ENCODE peak calls at places on chromosomes 3 and 15, in seven cellular contexts. One of them, this sample, is unnamed. For H3K4me1, the result is how much of the 10 kb centered on the place peaks cover.

GRCh38 chr15:56759450-56759845 is 26.1 kb upstream of the ZNF280D start:
- DNase-seq in mesendoderm: no peak
- DNase-seq in trophoblast cell: no peak
- DNase-seq in IMR-90: peak
- DNase-seq in H1: no peak
- DNase-seq in H9: no peak
- DNase-seq in mesenchymal stem cell: peak
- DNase-seq in this sample: no peak

GRCh38 chr3:22555753-22556152 is 647.4 kb upstream of the UBE2E2 start:
- DNase-seq in mesendoderm: no peak
- DNase-seq in mesenchymal stem cell: no peak
- DNase-seq in trophoblast cell: no peak
- DNase-seq in H1: no peak
- DNase-seq in IMR-90: no peak
- DNase-seq in H9: no peak
- DNase-seq in this sample: no peak

GRCh38 chr3:52990637-52991036 is 55.2 kb downstream of the SFMBT1 start:
- DNase-seq in mesenchymal stem cell: no peak
- DNase-seq in trophoblast cell: no peak
- DNase-seq in mesendoderm: no peak
- DNase-seq in IMR-90: no peak
- DNase-seq in H9: no peak
- DNase-seq in H1: no peak
- DNase-seq in this sample: no peak

GRCh38 chr3:168096210-168096795 is 579 bp upstream of the GOLIM4 start:
- DNase-seq in mesendoderm: peak
- DNase-seq in H1: no peak
- DNase-seq in H9: peak
- DNase-seq in IMR-90: peak
- DNase-seq in trophoblast cell: no peak
- DNase-seq in mesenchymal stem cell: peak
- DNase-seq in this sample: peak

GRCh38 chr3:43759297-43759782 is 68.6 kb downstream of the ABHD5 start:
- DNase-seq in H9: no peak
- DNase-seq in mesenchymal stem cell: peak
- DNase-seq in IMR-90: peak
- DNase-seq in trophoblast cell: peak
- DNase-seq in H1: no peak
- DNase-seq in mesendoderm: peak
- DNase-seq in this sample: no peak

GRCh38 chr15:58517682-58518525 is 86.1 kb downstream of the LIPC start:
- DNase-seq in H1: no peak
- DNase-seq in trophoblast cell: no peak
- DNase-seq in mesendoderm: no peak
- DNase-seq in H9: no peak
- DNase-seq in IMR-90: no peak
- DNase-seq in mesenchymal stem cell: no peak
- DNase-seq in this sample: no peak

GRCh38 chr3:15204005-15204404 is 2.0 kb upstream of the CAPN7 start:
- DNase-seq in IMR-90: peak
- DNase-seq in trophoblast cell: peak
- DNase-seq in mesenchymal stem cell: peak
- DNase-seq in H9: no peak
- DNase-seq in mesendoderm: peak
- DNase-seq in H1: no peak
- DNase-seq in this sample: no peak

GRCh38 chr15:85312486-85312885 is 67.9 kb upstream of the AKAP13 start:
- DNase-seq in H9: no peak
- DNase-seq in H1: no peak
- DNase-seq in trophoblast cell: peak
- DNase-seq in IMR-90: peak
- DNase-seq in mesendoderm: peak
- DNase-seq in mesenchymal stem cell: peak
- DNase-seq in this sample: no peak

GRCh38 chr3:15409239-15409638 is 18.1 kb downstream of the METTL6 start:
- DNase-seq in IMR-90: no peak
- DNase-seq in mesendoderm: no peak
- DNase-seq in mesenchymal stem cell: peak
- DNase-seq in trophoblast cell: peak
- DNase-seq in H1: no peak
- DNase-seq in H9: no peak
- DNase-seq in this sample: no peak

GRCh38 chr3:37458162-37458895 is 283.9 kb upstream of the LRRFIP2 start:
- DNase-seq in mesendoderm: peak
- DNase-seq in H9: no peak
- DNase-seq in trophoblast cell: no peak
- DNase-seq in IMR-90: no peak
- DNase-seq in H1: no peak
- DNase-seq in mesenchymal stem cell: no peak
- DNase-seq in this sample: no peak

GRCh38 chr3:133887951-133888703 is 7.6 kb downstream of the RAB6B start:
- DNase-seq in H9: no peak
- DNase-seq in H1: peak
- DNase-seq in trophoblast cell: peak
- DNase-seq in IMR-90: no peak
- DNase-seq in mesenchymal stem cell: no peak
- DNase-seq in mesendoderm: no peak
- DNase-seq in this sample: no peak

GRCh38 chr3:101026881-101027678 is 33.9 kb upstream of the ABI3BP start:
- DNase-seq in trophoblast cell: no peak
- DNase-seq in H1: no peak
- DNase-seq in mesendoderm: no peak
- DNase-seq in H9: no peak
- DNase-seq in mesenchymal stem cell: no peak
- DNase-seq in IMR-90: no peak
- DNase-seq in this sample: no peak

GRCh38 chr15:66650433-66650832 is 51.6 kb upstream of the SMAD6 start:
- DNase-seq in H1: no peak
- DNase-seq in trophoblast cell: peak
- DNase-seq in mesendoderm: no peak
- DNase-seq in H9: no peak
- DNase-seq in IMR-90: no peak
- DNase-seq in mesenchymal stem cell: peak
- DNase-seq in this sample: no peak

GRCh38 chr3:178152010-178152409 is 384.2 kb upstream of the KCNMB2 start:
- DNase-seq in H9: no peak
- DNase-seq in mesenchymal stem cell: no peak
- DNase-seq in trophoblast cell: no peak
- DNase-seq in IMR-90: no peak
- DNase-seq in H1: no peak
- DNase-seq in mesendoderm: no peak
- DNase-seq in this sample: no peak

GRCh38 chr3:183967693-183968092 is 50.0 kb downstream of the ABCC5 start:
- DNase-seq in mesenchymal stem cell: no peak
- DNase-seq in mesendoderm: peak
- DNase-seq in IMR-90: no peak
- DNase-seq in H9: no peak
- DNase-seq in H1: no peak
- DNase-seq in trophoblast cell: peak
- DNase-seq in this sample: no peak

GRCh38 chr3:155504682-155505081 is 211.2 kb upstream of the STRIT1 start:
- DNase-seq in H9: no peak
- DNase-seq in mesenchymal stem cell: no peak
- DNase-seq in trophoblast cell: no peak
- DNase-seq in IMR-90: no peak
- DNase-seq in H1: no peak
- DNase-seq in mesendoderm: no peak
- DNase-seq in this sample: no peak

GRCh38 chr3:16606398-16606797 is 1.2 kb upstream of the DAZL start:
- DNase-seq in H1: no peak
- DNase-seq in mesendoderm: peak
- DNase-seq in H9: no peak
- DNase-seq in IMR-90: no peak
- DNase-seq in trophoblast cell: peak
- DNase-seq in mesenchymal stem cell: no peak
- DNase-seq in this sample: no peak

GRCh38 chr15:63134245-63134644 is 12.6 kb downstream of the LACTB start:
- DNase-seq in H1: no peak
- DNase-seq in mesendoderm: no peak
- DNase-seq in H9: no peak
- DNase-seq in IMR-90: no peak
- DNase-seq in mesenchymal stem cell: no peak
- DNase-seq in trophoblast cell: no peak
- DNase-seq in this sample: no peak

GRCh38 chr3:66527253-66527652 is 26.4 kb upstream of the LRIG1 start:
- DNase-seq in mesenchymal stem cell: no peak
- DNase-seq in IMR-90: no peak
- DNase-seq in trophoblast cell: no peak
- DNase-seq in H1: no peak
- DNase-seq in H9: no peak
- DNase-seq in mesendoderm: no peak
- DNase-seq in this sample: no peak

GRCh38 chr3:34183581-34184313 is 385.3 kb downstream of the PDCD6IP start:
- DNase-seq in mesendoderm: no peak
- DNase-seq in mesenchymal stem cell: no peak
- DNase-seq in H9: no peak
- DNase-seq in IMR-90: no peak
- DNase-seq in H1: no peak
- DNase-seq in trophoblast cell: no peak
- DNase-seq in this sample: no peak

GRCh38 chr15:85543741-85544155 is 163.3 kb downstream of the AKAP13 start:
- DNase-seq in H9: peak
- DNase-seq in H1: peak
- DNase-seq in trophoblast cell: no peak
- DNase-seq in IMR-90: no peak
- DNase-seq in mesenchymal stem cell: no peak
- DNase-seq in mesendoderm: peak
- DNase-seq in this sample: no peak

GRCh38 chr15:59801649-59802048 is 112.5 kb upstream of the BNIP2 start:
- DNase-seq in mesenchymal stem cell: no peak
- DNase-seq in H1: no peak
- DNase-seq in H9: no peak
- DNase-seq in IMR-90: no peak
- DNase-seq in mesendoderm: peak
- DNase-seq in trophoblast cell: no peak
- DNase-seq in this sample: no peak

GRCh38 chr3:45942051-45942825 is 1.0 kb upstream of the CXCR6 start:
- DNase-seq in mesenchymal stem cell: peak
- DNase-seq in H1: no peak
- DNase-seq in H9: no peak
- DNase-seq in trophoblast cell: peak
- DNase-seq in IMR-90: no peak
- DNase-seq in mesendoderm: no peak
- DNase-seq in this sample: no peak
- H2BK5ac ChIP-seq in mesenchymal stem cell: no peak
- H2BK5ac ChIP-seq in H1: no peak
- H2BK5ac ChIP-seq in H9: no peak
- H2BK5ac ChIP-seq in trophoblast cell: peak
- H2BK5ac ChIP-seq in IMR-90: no peak
- H2BK5ac ChIP-seq in mesendoderm: no peak
- H2BK5ac ChIP-seq in this sample: no peak

GRCh38 chr3:138196023-138196422 is 8.9 kb downstream of the ARMC8 start:
- DNase-seq in H1: no peak
- DNase-seq in mesendoderm: no peak
- DNase-seq in IMR-90: no peak
- DNase-seq in mesenchymal stem cell: no peak
- DNase-seq in trophoblast cell: no peak
- DNase-seq in H9: no peak
- DNase-seq in this sample: no peak

GRCh38 chr3:138197058-138197457 is 10.0 kb downstream of the ARMC8 start:
- DNase-seq in mesendoderm: peak
- DNase-seq in mesenchymal stem cell: peak
- DNase-seq in IMR-90: peak
- DNase-seq in trophoblast cell: peak
- DNase-seq in H9: peak
- DNase-seq in H1: no peak
- DNase-seq in this sample: no peak

GRCh38 chr3:138202945-138203701 is 16.0 kb downstream of the ARMC8 start:
- DNase-seq in IMR-90: no peak
- DNase-seq in mesenchymal stem cell: no peak
- DNase-seq in H1: no peak
- DNase-seq in mesendoderm: peak
- DNase-seq in trophoblast cell: no peak
- DNase-seq in H9: no peak
- DNase-seq in this sample: no peak

GRCh38 chr3:138197545-138197944 is 10.4 kb downstream of the ARMC8 start:
- DNase-seq in H1: no peak
- DNase-seq in mesendoderm: no peak
- DNase-seq in IMR-90: no peak
- DNase-seq in mesenchymal stem cell: no peak
- DNase-seq in H9: no peak
- DNase-seq in trophoblast cell: no peak
- DNase-seq in this sample: no peak

GRCh38 chr3:138199847-138200246 is 12.7 kb downstream of the ARMC8 start:
- DNase-seq in mesenchymal stem cell: no peak
- DNase-seq in IMR-90: no peak
- DNase-seq in H9: no peak
- DNase-seq in H1: no peak
- DNase-seq in mesendoderm: no peak
- DNase-seq in trophoblast cell: no peak
- DNase-seq in this sample: no peak
- H3K4me1 ChIP-seq in mesenchymal stem cell: under half
- H3K4me1 ChIP-seq in IMR-90: under half
- H3K4me1 ChIP-seq in H9: under half
- H3K4me1 ChIP-seq in H1: under half
- H3K4me1 ChIP-seq in mesendoderm: under half
- H3K4me1 ChIP-seq in trophoblast cell: under half
- H3K4me1 ChIP-seq in this sample: under half

DNA sequence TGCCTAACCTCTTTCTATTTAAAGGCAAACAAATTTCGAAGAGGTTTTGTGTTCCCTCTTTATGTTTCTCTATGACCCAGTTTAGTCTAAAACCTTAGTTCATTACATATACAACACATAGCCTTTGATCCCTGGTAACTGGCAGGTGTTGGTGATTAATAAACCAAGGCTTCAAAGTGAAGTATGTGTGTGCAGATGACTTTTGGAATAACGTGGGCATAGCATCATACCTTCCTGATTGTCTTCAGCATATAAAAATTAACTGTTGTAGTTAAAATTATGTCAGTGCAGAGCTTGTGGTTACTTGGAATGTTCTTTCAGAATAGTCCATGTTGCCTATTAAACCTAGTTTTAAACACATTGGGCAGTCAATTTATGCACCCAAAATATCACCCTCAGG is 608.3 kb downstream of the ROBO2 start:
- DNase-seq in H1: no peak
- DNase-seq in IMR-90: no peak
- DNase-seq in mesenchymal stem cell: no peak
- DNase-seq in H9: no peak
- DNase-seq in trophoblast cell: no peak
- DNase-seq in mesendoderm: no peak
- DNase-seq in this sample: no peak
- H2BK5ac ChIP-seq in H1: no peak
- H2BK5ac ChIP-seq in IMR-90: no peak
- H2BK5ac ChIP-seq in mesenchymal stem cell: no peak
- H2BK5ac ChIP-seq in H9: no peak
- H2BK5ac ChIP-seq in trophoblast cell: no peak
- H2BK5ac ChIP-seq in mesendoderm: no peak
- H2BK5ac ChIP-seq in this sample: no peak

DNA sequence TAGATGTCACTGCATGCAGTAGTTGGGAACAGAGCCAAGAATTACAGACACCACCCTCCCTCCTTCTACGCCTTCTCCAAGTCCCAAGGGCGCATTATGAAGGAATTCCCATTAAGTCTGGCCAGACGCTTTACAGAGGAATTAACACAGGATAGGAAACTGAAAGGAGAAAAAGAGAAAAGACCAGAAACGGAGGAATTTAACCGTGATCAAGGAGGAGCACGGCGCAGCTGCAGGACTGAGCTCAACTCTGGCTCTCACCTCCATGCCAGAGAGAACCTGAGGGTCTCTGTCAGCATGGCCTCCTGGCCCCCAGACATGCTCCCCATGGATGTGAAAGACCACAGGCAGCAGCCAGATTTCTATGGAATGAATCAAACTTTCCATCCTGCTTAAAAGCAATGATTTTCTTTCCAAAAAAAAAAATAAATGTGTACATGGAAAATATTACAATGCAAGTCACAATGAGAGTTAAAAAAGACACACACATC is 13.7 kb downstream of the ATP10A start:
- DNase-seq in H1: no peak
- DNase-seq in IMR-90: peak
- DNase-seq in H9: no peak
- DNase-seq in mesendoderm: no peak
- DNase-seq in mesenchymal stem cell: peak
- DNase-seq in trophoblast cell: no peak
- DNase-seq in this sample: no peak
- H3K4me1 ChIP-seq in H1: under half
- H3K4me1 ChIP-seq in IMR-90: under half
- H3K4me1 ChIP-seq in H9: under half
- H3K4me1 ChIP-seq in mesendoderm: under half
- H3K4me1 ChIP-seq in mesenchymal stem cell: under half
- H3K4me1 ChIP-seq in trophoblast cell: under half
- H3K4me1 ChIP-seq in this sample: under half

This sample was measured in neuronal stem cell.